ENCODE peak calls at places on chromosome X, in four cellular contexts. D is H1, X is hepatocyte, L is H9. G is an unnamed sample.

GRCh38 chrX:28058906-28059305 is 77.7 kb upstream of the DCAF8L1 start:
- DNase-seq in D (no peak), X (no peak), L (no peak), G (no peak)

GRCh38 chrX:291411-291901 is 10.3 kb downstream of the PLCXD1 start:
- DNase-seq in D (no peak), X (no peak), L (no peak), G (no peak)

GRCh38 chrX:53313746-53314105 is 32.3 kb upstream of the IQSEC2 start:
- DNase-seq in D (no peak), X (no peak), L (no peak), G (no peak)

GRCh38 chrX:96756491-96756890 is 71.8 kb downstream of the DIAPH2 start:
- DNase-seq in D (no peak), X (no peak), L (no peak), G (no peak)

GRCh38 chrX:11097920-11098319 is 13.2 kb upstream of the HCCS start:
- DNase-seq in D (no peak), X (no peak), L (no peak), G (no peak)

GRCh38 chrX:154734101-154734781 is 16.6 kb downstream of the GAB3 start:
- DNase-seq in D (no peak), X (no peak), L (no peak), G (peak)

GRCh38 chrX:94041881-94042280 is 367.9 kb downstream of the FAM133A start:
- DNase-seq in D (no peak), X (no peak), L (no peak), G (no peak)

GRCh38 chrX:18707442-18708049 is at the start of gene PPEF1:
- DNase-seq in D (no peak), X (no peak), L (no peak), G (no peak)

GRCh38 chrX:24761306-24761705 is 67.6 kb downstream of the POLA1 start:
- DNase-seq in D (no peak), X (no peak), L (no peak), G (no peak)

GRCh38 chrX:85998954-85999353 is 48.4 kb downstream of the CHM start:
- DNase-seq in D (no peak), X (no peak), L (no peak), G (no peak)

GRCh38 chrX:106397788-106398538 is 213.8 kb upstream of the RADX start:
- DNase-seq in D (no peak), X (no peak), L (no peak), G (peak)

DNA sequence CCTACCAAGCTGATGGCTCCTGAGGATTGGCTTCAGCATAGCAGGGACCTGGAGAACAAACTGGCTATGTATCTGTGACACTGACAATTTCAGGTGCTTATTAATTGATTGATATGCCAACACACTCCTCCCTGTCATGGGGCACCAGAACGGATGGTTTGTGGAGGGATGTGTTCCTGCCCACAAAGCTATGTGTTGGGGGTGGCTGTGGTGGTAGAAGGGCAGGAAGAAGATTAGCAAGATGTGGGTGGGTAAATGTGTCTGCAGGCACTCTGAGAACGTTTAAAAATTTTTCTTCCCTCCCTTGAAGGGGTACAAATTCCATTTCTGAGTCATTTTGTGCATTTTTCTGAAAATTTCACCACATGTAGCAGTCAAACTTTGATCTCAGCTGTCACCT is 55.0 kb upstream of the SCML1 start:
- DNase-seq in D (no peak), X (no peak), L (no peak), G (no peak)
- H2AFZ ChIP-seq in D (no peak), X (no peak), L (no peak), G (no peak)

GRCh38 chrX:2345562-2345961 is 155.2 kb downstream of the DHRSX start:
- DNase-seq in D (no peak), X (no peak), L (no peak), G (no peak)

GRCh38 chrX:2343413-2343812 is 157.4 kb downstream of the DHRSX start:
- DNase-seq in D (no peak), X (no peak), L (no peak), G (no peak)

GRCh38 chrX:2346158-2346557 is 154.6 kb downstream of the DHRSX start:
- DNase-seq in D (no peak), X (no peak), L (no peak), G (no peak)

GRCh38 chrX:2342281-2342688 is 158.5 kb downstream of the DHRSX start:
- DNase-seq in D (no peak), X (no peak), L (no peak), G (peak)

DNA sequence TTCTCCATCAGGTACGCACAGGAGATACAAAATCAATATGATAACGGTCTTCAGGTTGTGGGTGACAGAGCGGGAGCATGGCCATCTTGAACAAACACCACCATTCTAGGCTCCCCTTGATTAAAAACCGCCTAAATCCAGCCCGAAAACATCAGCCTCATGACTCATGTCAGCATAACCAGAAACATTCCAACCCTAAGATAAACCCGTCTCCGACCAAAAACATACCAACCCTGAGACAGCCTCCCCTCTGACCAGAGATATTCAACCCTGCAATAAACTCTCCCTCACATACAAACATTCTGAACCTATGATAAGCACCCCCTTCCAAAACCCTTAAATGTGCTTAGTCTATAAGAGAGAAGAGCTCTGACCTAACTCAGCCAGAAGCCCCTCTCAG is 157.9 kb downstream of the DHRSX start:
- DNase-seq in D (no peak), X (no peak), L (no peak), G (no peak)
- H2AFZ ChIP-seq in D (no peak), X (no peak), L (no peak), G (no peak)

GRCh38 chrX:135295238-135295943 is 13.9 kb upstream of the ETDC start:
- DNase-seq in D (peak), X (peak), L (peak), G (no peak)
- H2AFZ ChIP-seq in D (no peak), X (no peak), L (no peak), G (no peak)

GRCh38 chrX:129737921-129738320 is 858 bp upstream of the XPNPEP2 start:
- DNase-seq in D (no peak), X (no peak), L (no peak), G (peak)

GRCh38 chrX:129741880-129742758 is 3.3 kb downstream of the XPNPEP2 start:
- DNase-seq in D (peak), X (no peak), L (peak), G (no peak)

GRCh38 chrX:129736491-129736890 is 2.3 kb upstream of the XPNPEP2 start:
- DNase-seq in D (no peak), X (peak), L (no peak), G (no peak)

GRCh38 chrX:129739591-129739990 is 812 bp downstream of the XPNPEP2 start:
- DNase-seq in D (no peak), X (no peak), L (no peak), G (no peak)

DNA sequence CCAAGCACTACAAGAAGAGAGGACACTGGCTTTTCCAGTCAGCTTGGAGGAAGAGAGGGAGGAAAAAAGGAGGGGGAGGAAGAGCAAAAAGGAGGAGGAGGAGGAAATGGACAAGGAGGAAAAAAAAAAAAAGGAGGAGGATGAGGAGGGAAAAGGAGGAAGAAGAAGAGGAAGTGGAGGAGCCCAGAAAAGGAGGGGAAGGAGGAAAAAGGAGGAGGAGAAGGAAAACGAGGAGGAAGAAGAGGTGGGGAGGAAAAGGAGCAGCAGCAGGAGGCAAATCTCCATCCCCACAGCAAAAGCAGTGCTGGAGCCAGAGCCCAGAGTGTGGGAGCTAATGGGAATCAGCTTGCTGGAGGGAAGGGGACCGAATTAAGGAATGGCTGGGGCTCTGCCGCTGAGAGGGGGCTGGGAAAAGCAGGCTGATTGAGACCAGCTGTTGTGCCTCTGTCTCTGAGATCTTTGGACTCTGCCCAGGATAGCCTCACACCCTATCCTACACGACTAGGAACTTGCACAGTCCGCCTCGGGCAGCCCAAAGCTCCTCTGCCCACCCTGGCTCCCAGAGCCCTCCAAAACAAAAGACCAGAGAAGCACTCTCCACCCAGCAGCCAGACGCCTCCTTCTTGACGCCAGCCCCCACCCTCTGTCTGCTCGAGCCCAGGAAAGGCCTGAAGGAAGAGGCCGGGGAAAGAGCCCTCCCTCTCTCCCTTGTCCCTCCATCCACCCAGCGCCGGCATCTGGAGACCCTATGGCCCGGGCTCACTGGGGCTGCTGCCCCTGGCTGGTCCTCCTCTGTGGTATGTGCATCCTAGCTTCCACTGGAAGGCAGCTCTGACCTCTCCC is at the start of gene XPNPEP2:
- DNase-seq in D (no peak), X (peak), L (no peak), G (no peak)
- H2AFZ ChIP-seq in D (peak), X (no peak), L (no peak), G (no peak)

GRCh38 chrX:14753436-14753835 is 119.4 kb downstream of the FANCB start:
- DNase-seq in D (no peak), X (no peak), L (no peak), G (no peak)

DNA sequence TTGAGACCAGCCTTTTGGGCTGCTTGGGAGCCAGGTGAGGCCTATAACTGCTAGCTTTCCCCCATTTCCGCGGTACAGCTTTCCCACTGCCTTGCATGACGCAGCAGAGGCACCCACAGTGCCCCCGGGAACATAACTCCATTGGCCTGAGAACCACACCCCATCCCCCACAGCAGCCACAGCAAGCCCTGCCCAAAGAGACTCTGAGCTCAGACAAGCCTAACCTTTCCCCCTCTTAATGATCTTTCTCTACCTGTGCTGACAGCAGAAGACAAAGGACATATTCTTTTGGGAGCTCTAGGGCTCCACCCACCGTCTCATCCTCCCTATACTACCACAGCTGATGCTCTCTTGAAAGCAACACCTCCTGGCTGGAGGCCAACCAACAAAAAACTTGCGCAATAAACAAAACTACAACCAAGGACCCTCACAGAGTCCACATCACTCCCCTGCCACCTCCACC is 114.8 kb downstream of the FANCB start:
- DNase-seq in D (no peak), X (no peak), L (no peak), G (no peak)
- H2AFZ ChIP-seq in D (no peak), X (no peak), L (no peak), G (no peak)

GRCh38 chrX:71652405-71652804 is 14.9 kb upstream of the LOC101059915 start:
- DNase-seq in D (peak), X (peak), L (no peak), G (peak)

GRCh38 chrX:71653344-71653743 is 14.0 kb upstream of the LOC101059915 start:
- DNase-seq in D (no peak), X (no peak), L (no peak), G (no peak)

DNA sequence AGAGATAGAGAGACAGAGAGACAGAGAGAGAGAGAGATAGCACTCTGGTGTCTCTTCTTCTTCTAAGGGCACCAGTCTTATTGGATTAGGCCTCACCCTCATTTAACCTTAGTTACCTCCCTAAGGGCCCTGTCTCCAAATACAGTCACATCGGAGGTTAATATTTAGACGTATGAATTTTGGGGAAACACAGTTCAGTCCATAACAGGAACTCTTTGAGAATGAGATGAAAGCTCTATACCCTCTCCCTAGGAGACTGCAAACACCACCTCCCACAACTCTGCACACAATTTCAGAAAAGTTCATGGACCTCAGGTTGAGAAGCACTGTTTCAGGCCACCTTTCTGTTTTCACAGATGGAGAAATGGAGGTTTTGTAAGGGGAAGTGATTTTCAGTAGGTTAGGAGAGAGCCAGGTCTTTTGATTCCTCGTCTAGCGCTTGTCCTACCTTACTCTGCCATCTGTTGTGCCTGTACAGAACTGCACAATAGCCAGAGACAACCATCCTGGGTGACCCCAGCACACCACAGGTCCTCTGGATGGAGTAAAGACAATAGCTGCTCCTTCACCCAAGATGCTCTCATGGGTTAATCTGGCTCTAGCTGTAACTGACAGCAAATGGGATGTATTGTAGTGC is 16.9 kb upstream of the LOC101059915 start:
- DNase-seq in D (no peak), X (no peak), L (no peak), G (no peak)
- H2AFZ ChIP-seq in D (no peak), X (no peak), L (no peak), G (no peak)

DNA sequence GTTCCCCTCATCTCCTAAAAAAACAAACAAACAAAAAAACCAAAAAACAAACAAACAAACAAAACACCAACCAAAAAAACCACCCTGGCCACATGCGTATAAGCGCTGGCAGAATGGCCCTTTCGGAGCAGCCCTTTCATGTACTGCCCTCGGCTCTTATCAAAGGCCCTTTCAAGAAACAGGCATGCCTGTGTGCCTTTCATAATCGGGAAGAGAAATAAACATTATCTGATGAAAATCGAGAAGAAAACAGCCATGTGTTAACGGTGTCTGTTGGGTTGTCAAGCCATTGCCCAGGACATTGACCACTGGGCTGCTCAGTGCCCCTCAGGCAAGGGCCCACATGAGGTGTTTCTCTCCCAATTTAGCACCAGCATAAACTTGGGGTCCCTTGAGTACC is 68.3 kb downstream of the PJA1 start:
- DNase-seq in D (no peak), X (no peak), L (no peak), G (no peak)
- H2AFZ ChIP-seq in D (no peak), X (no peak), L (no peak), G (no peak)

GRCh38 chrX:133926809-133927208 is 58.6 kb downstream of the GPC3 start:
- DNase-seq in D (no peak), X (no peak), L (no peak), G (no peak)

GRCh38 chrX:133933316-133933715 is 52.1 kb downstream of the GPC3 start:
- DNase-seq in D (no peak), X (no peak), L (no peak), G (no peak)

GRCh38 chrX:133926099-133926498 is 59.3 kb downstream of the GPC3 start:
- DNase-seq in D (no peak), X (no peak), L (no peak), G (no peak)

GRCh38 chrX:133928365-133928764 is 57.0 kb downstream of the GPC3 start:
- DNase-seq in D (no peak), X (no peak), L (no peak), G (no peak)

DNA sequence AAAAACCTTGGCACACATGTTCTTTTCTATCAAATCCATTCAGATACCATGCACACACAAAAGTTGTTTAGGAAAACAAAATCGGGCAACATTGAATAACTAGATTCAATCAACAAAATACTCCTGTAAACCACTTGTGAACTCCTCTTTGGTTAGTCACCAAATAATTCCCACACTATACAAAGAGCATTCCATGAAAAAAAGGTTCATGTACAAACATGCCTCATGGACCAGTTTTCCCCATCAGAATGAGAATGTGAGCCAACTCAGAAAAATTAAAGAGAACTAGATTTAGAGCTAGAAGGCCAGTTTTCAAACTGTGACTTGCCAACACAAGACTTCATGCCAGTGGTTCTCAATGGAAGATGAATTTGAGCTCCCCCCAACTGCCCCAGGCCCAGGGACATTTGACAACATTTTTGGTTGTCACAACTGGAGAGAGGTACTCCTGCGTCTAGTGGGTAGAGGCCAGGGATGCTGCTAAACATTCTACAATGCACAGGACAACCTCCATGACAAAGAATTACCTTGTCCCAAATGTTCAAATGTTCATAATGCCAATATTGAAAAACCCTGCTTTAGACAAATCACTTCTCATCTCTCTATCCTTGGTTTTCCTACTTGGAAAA is 55.4 kb downstream of the GPC3 start:
- DNase-seq in D (no peak), X (no peak), L (no peak), G (peak)
- H2AFZ ChIP-seq in D (no peak), X (no peak), L (no peak), G (no peak)

GRCh38 chrX:139211568-139212182 is 318.9 kb upstream of the F9 start:
- DNase-seq in D (no peak), X (no peak), L (peak), G (no peak)
- H2AFZ ChIP-seq in D (peak), X (no peak), L (no peak), G (no peak)

GRCh38 chrX:17643528-17643927 is 93.8 kb upstream of the SCML1 start:
- DNase-seq in D (no peak), X (no peak), L (no peak), G (no peak)
- H2AFZ ChIP-seq in D (no peak), X (no peak), L (no peak), G (no peak)